ENCODE peak calls at places on chromosomes 2 and 18, in eight cellular contexts. J is tibial nerve, W is stomach, S is upper lobe of left lung, T is SK-N-SH, G is K562, I is ovary, V is GM12878. Q is an unnamed sample.

GRCh38 chr18:7514796-7515440 is 52.2 kb upstream of the PTPRM start:
- DNase-seq in J (no peak), W (no peak), S (no peak), T (no peak), G (no peak), I (no peak), V (no peak), Q (no peak)

GRCh38 chr2:17607379-17607778 is 66.9 kb downstream of the VSNL1 start:
- DNase-seq in J (no peak), W (no peak), S (no peak), T (no peak), G (no peak), I (no peak), V (no peak), Q (no peak)

GRCh38 chr2:152716805-152717241 is 438 bp downstream of the PRPF40A start:
- DNase-seq in J (no peak), W (no peak), S (peak; percentile 27), T (peak; percentile 11), G (peak; percentile 49), I (peak; percentile 31), V (no peak), Q (no peak)

GRCh38 chr2:117832905-117833613 is 18.6 kb downstream of the DDX18 start:
- DNase-seq in J (no peak), W (no peak), S (no peak), T (no peak), G (no peak), I (peak; percentile 17), V (no peak), Q (no peak)

GRCh38 chr18:60082282-60082681 is 182.5 kb downstream of the PMAIP1 start:
- DNase-seq in J (no peak), W (no peak), S (no peak), T (no peak), G (no peak), I (no peak), V (no peak), Q (no peak)

GRCh38 chr2:33207336-33207735 is 260.6 kb downstream of the LTBP1 start:
- DNase-seq in J (no peak), W (no peak), S (no peak), T (no peak), G (no peak), I (no peak), V (no peak), Q (no peak)

GRCh38 chr2:73218298-73218697 is 4.3 kb downstream of the SMYD5 start:
- DNase-seq in J (no peak), W (no peak), S (no peak), T (no peak), G (no peak), I (no peak), V (no peak), Q (no peak)

GRCh38 chr2:76813084-76813483 is 709.1 kb downstream of the LRRTM4 start:
- DNase-seq in J (no peak), W (no peak), S (no peak), T (no peak), G (no peak), I (no peak), V (no peak), Q (no peak)

GRCh38 chr2:150478206-150478974 is 9.1 kb downstream of the RND3 start:
- DNase-seq in J (no peak), W (no peak), S (no peak), T (no peak), G (no peak), I (no peak), V (no peak), Q (no peak)

GRCh38 chr2:160482673-160483072 is 10.9 kb downstream of the RBMS1 start:
- DNase-seq in J (no peak), W (no peak), S (no peak), T (peak; percentile 60), G (no peak), I (no peak), V (no peak), Q (no peak)

GRCh38 chr18:36309436-36310391 is 12.2 kb downstream of the FHOD3 start:
- DNase-seq in J (no peak), W (no peak), S (no peak), T (peak; percentile 73), G (no peak), I (peak; percentile 59), V (no peak), Q (no peak)

GRCh38 chr2:33136056-33136455 is 189.3 kb downstream of the LTBP1 start:
- DNase-seq in J (no peak), W (no peak), S (no peak), T (no peak), G (no peak), I (peak; percentile 44), V (no peak), Q (no peak)

GRCh38 chr2:55949211-55949610 is 25.6 kb upstream of the EFEMP1 start:
- DNase-seq in J (no peak), W (no peak), S (no peak), T (no peak), G (no peak), I (no peak), V (no peak), Q (no peak)

GRCh38 chr2:125630377-125630776 is 1025.6 kb upstream of the GYPC start:
- DNase-seq in J (no peak), W (no peak), S (no peak), T (no peak), G (no peak), I (no peak), V (no peak), Q (no peak)

GRCh38 chr18:72541871-72542690 is 2.1 kb downstream of the CBLN2 start:
- DNase-seq in J (no peak), W (no peak), S (no peak), T (peak; percentile 79), G (no peak), I (no peak), V (no peak), Q (no peak)

DNA sequence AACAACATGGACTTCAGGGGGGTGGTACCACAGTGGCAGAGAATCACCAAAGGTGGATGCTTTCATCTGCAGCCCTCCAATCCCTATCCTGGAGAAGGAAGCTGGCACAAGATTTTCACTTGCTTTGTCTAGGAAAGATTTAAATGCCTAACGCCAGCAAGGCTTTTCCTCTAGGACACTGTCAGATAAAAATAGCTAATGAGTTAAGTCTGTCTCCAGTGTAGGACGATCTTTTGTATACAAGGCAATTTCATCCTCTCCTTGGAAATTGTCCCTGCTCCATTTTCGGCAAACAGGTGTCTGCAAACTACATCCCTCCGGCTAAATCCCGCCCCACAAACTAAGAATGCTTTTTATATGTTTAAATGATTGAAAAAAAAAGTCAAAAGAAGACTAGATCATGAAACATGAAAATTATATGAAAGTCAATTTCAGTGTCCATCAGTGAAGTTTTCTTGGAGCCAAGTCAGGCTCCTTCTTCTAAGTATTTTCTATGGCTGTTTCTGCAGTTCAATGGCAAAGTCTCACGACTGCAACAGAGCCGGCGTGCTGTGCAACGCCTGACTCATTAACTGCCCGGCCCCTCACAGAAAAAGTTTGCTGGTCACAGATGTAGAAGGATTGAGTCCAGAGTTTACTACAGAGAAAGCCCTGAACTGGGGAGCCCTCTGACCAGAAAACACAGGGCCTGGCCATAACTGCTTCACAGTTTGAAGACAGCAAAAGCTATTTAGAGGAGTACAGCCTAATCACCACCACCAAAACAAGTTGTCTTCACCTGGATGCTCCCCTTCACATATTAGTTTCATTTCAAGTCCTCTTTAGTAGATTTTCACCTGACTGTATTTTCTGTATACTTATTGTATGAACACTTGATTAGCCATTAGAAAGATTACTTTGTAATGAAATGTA is 52.3 kb downstream of the PIEZO2 start:
- DNase-seq in J (no peak), W (no peak), S (no peak), T (no peak), G (no peak), I (no peak), V (no peak), Q (no peak)
- TF ChIP-seq EP300 in J (no peak), W (no peak), S (no peak), T (no peak), G (no peak), I (no peak), V (no peak), Q (no peak)

GRCh38 chr18:80249217-80250093 is 2.1 kb upstream of the PARD6G start:
- DNase-seq in J (no peak), W (no peak), S (no peak), T (no peak), G (no peak), I (no peak), V (no peak), Q (no peak)

GRCh38 chr18:80246656-80247402 is 485 bp downstream of the PARD6G start:
- DNase-seq in J (no peak), W (no peak), S (no peak), T (peak; percentile 79), G (peak; percentile 29), I (peak; percentile 39), V (no peak), Q (no peak)

GRCh38 chr18:80244956-80245730 is 2.2 kb downstream of the PARD6G start:
- DNase-seq in J (no peak), W (no peak), S (no peak), T (no peak), G (no peak), I (no peak), V (no peak), Q (no peak)

GRCh38 chr18:80245781-80246655 is 1.3 kb downstream of the PARD6G start:
- DNase-seq in J (no peak), W (no peak), S (no peak), T (peak; percentile 92), G (no peak), I (peak; percentile 35), V (no peak), Q (no peak)

GRCh38 chr18:80247403-80247916 is at the start of gene PARD6G:
- DNase-seq in J (peak; percentile 54), W (peak; percentile 84), S (peak; percentile 72), T (peak; percentile 98), G (peak; percentile 90), I (peak; percentile 89), V (no peak), Q (peak; percentile 93)
- H3K36me3 ChIP-seq in J (no peaks in the 10 kb centered on the region), W (no peaks in the 10 kb centered on the region), S (no peaks in the 10 kb centered on the region), T (no peaks in the 10 kb centered on the region), G (no peaks in the 10 kb centered on the region), I (no peaks in the 10 kb centered on the region), V (no peaks in the 10 kb centered on the region), Q (no peaks in the 10 kb centered on the region)

DNA sequence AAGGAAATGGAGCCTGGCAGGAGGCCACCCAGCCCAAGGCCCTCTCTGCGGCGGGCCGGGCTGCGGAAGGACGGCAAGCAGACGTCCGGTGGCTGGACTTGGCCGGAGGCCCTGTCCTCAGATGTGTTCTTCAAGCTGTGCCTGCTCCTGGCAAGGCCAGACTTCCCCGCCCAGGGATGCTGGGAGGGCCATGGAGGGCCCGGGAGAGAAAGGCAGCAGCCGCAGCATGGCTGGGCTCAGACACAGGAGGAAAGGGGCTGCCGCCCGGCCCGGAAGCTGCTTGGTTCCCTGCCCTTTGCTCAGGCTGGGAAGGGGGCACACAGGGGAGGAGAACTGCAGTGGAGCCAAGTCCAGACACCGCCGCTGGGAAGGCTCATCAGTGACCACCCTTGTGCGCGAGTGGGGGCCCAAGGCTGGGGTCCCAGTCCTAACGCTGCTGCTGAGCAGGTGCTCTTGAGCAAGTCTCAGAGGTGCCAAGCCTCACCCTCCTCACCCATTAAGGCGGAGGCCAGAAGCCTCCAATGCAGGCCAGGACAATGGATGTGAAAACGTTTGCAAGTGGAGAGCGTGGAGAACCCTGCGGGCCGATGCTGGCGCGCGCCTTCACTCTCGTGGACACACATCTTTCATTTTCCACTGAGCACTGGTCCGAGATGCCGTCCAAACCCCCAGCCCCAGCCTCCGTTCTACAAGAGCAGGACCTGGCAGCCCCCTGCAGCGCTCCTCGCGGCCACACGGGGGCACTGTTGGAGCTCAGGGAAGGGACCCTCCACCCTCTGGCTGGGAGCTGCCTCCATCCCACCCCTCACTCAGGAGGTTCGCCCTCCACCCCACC is 7.9 kb downstream of the CROCC2 start:
- DNase-seq in J (peak; percentile 80), W (peak; percentile 70), S (peak; percentile 60), T (peak; percentile 94), G (peak; percentile 71), I (peak; percentile 81), V (no peak), Q (peak; percentile 76)
- TF ChIP-seq CTCF in J (peak; percentile 94), W (peak; percentile 84), S (peak; percentile 91), T (peak; percentile 93), G (peak; percentile 59), I (peak; percentile 89), V (peak; percentile 76), Q (peak; percentile 68)

GRCh38 chr2:8119782-8120551 is 561.9 kb upstream of the ID2 start:
- DNase-seq in J (no peak), W (no peak), S (no peak), T (no peak), G (no peak), I (peak; percentile 47), V (peak; percentile 4), Q (no peak)
- TF ChIP-seq EP300 in J (no peak), W (no peak), S (no peak), T (no peak), G (no peak), I (no peak), V (no peak), Q (no peak)

Q was measured in sigmoid colon.